ENCODE peak calls at places on chromosomes 1 and 21, in four cellular contexts. O, G, M and A are unnamed samples.
A peak's percentile ranks its signal among the peaks of the same experiment; 100 is the strongest.

GRCh38 chr1:149849947-149850360 is 49.4 kb upstream of the BOLA1 start:
- DNase-seq in O (peak; percentile 18), G (peak; percentile 5), M (no peak), A (peak; percentile 25)

GRCh38 chr1:198156111-198156744 is 570 bp upstream of the NEK7 start:
- DNase-seq in M (peak; percentile 55), O (peak; percentile 89), G (peak; percentile 70), A (peak; percentile 91)

GRCh38 chr1:21706151-21706835 is 37.1 kb upstream of the RAP1GAP start:
- DNase-seq in M (no peak), O (peak; percentile 89), G (no peak), A (peak; percentile 9)

GRCh38 chr1:39159224-39160036 is 45.1 kb upstream of the MACF1 start:
- DNase-seq in G (no peak), O (peak; percentile 51), M (peak; percentile 90), A (peak; percentile 85)

GRCh38 chr21:29407571-29407970 is 108.8 kb downstream of the BACH1 start:
- DNase-seq in M (no peak), O (no peak), G (no peak), A (no peak)

GRCh38 chr1:42737257-42737656 is 2.8 kb downstream of the CLDN19 start:
- DNase-seq in M (no peak), G (no peak), O (peak; percentile 19), A (peak; percentile 57)

GRCh38 chr1:230542054-230542453 is 100.2 kb upstream of the COG2 start:
- DNase-seq in O (peak; percentile 69), M (no peak), G (no peak), A (peak; percentile 66)

GRCh38 chr1:208513799-208514198 is 269.6 kb upstream of the PLXNA2 start:
- DNase-seq in M (no peak), O (no peak), G (no peak), A (no peak)

GRCh38 chr21:44282370-44282769 is 3.3 kb upstream of the AIRE start:
- DNase-seq in G (no peak), O (no peak), M (no peak), A (no peak)

GRCh38 chr1:209238356-209238755 is 345.2 kb upstream of the CAMK1G start:
- DNase-seq in M (no peak), O (no peak), G (no peak), A (no peak)

GRCh38 chr1:9385801-9386573 is 93.3 kb downstream of the SPSB1 start:
- DNase-seq in O (no peak), G (no peak), M (no peak), A (peak; percentile 12)

GRCh38 chr21:34524671-34525601 is 12.9 kb upstream of the KCNE1 start:
- DNase-seq in G (no peak), M (no peak), O (peak; percentile 77), A (no peak)

GRCh38 chr1:94240822-94241221 is 3.4 kb upstream of the ARHGAP29 start:
- DNase-seq in O (peak; percentile 48), M (no peak), G (no peak), A (no peak)

GRCh38 chr1:9239622-9240401 is 5.2 kb downstream of the H6PD start:
- DNase-seq in M (no peak), G (peak; percentile 49), O (peak; percentile 92), A (peak; percentile 61)

GRCh38 chr1:167926486-167926997 is 9.9 kb upstream of the DCAF6 start:
- DNase-seq in G (no peak), M (no peak), O (no peak), A (no peak)

GRCh38 chr1:58159424-58159810 is 387.1 kb downstream of the OMA1 start:
- DNase-seq in M (no peak), O (no peak), G (no peak), A (no peak)

GRCh38 chr1:37858931-37859506 is 373 bp downstream of the MTF1 start:
- DNase-seq in G (no peak), O (peak; percentile 66), M (no peak), A (no peak)

GRCh38 chr1:161981735-161982525 is 41.7 kb downstream of the OLFML2B start:
- DNase-seq in O (no peak), M (no peak), G (no peak), A (no peak)
- TF ChIP-seq CTCF in O (no peak), M (no peak), G (no peak), A (no peak)

GRCh38 chr1:16376971-16377370 is 9.9 kb downstream of the SZRD1 start:
- DNase-seq in M (no peak), G (no peak), O (no peak), A (no peak)
- TF ChIP-seq CTCF in M (no peak), G (no peak), O (no peak), A (no peak)

GRCh38 chr21:21373969-21374368 is 375.8 kb downstream of the NCAM2 start:
- DNase-seq in M (no peak), O (peak; percentile 33), G (no peak), A (peak; percentile 3)
- TF ChIP-seq CTCF in M (peak; percentile 29), O (peak; percentile 45), G (peak; percentile 37), A (no peak)

GRCh38 chr1:212595787-212596714 is 12.5 kb upstream of the ATF3 start:
- DNase-seq in M (peak; percentile 99), G (no peak), O (peak; percentile 96), A (peak; percentile 97)
- TF ChIP-seq CTCF in M (peak; percentile 94), G (peak; percentile 22), O (peak; percentile 72), A (peak; percentile 97)

DNA sequence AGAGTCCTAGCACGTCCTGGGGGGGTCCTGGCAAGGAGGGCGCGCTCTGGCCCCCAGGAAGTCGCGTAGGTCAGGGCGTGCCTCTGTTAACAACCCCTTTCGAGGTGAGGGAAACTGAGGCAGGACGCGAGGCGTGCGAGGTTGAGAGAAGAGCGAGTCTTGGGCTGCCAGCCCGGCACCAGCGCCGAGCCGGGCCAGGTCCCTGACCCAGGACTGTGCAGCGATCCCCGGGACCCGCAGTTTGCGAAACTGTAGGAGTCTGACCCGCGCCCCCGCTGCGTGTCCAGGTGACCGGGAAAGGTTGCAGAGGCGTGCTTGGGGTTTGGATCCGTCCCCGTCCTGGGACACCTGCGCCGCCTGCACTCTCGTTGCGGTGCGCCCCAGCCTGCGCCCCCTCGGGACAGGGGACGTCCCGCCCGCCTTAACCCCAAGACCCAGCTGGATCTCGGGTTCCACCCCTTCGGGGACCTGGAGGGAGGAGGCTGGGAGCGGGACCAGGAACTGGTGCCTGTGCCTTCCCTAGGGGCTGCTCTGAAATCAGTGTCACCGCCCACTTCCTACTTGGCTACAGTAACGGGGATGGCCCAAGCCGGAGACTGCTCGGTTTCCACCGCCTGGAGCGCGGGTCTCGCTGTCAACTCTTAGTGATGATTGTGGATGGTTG is 493 bp downstream of the DISC1 start:
- DNase-seq in G (peak; percentile 65), M (peak; percentile 52), O (peak; percentile 42), A (peak; percentile 51)
- TF ChIP-seq CTCF in G (no peak), M (no peak), O (no peak), A (no peak)